ENCODE peak calls at places on chromosomes 3 and 15, in six cellular contexts. K, S, D, M, Z and X are unnamed samples.

GRCh38 chr15:83379574-83379973 is 67.6 kb upstream of the SH3GL3 start:
- DNase-seq in M (no peak), D (no peak), S (peak), K (no peak), Z (peak), X (no peak)

GRCh38 chr15:101179341-101180153 is 72.3 kb downstream of the CHSY1 start:
- DNase-seq in M (no peak), D (no peak), Z (peak), S (no peak), K (no peak), X (no peak)

GRCh38 chr3:126544596-126545281 is 14.0 kb downstream of the C3orf22 start:
- DNase-seq in M (peak), S (no peak), K (peak), D (no peak), Z (no peak), X (peak)

GRCh38 chr3:146469206-146470017 is at the start of gene PLSCR2:
- DNase-seq in M (peak), S (no peak), Z (peak), K (peak), D (peak), X (peak)

GRCh38 chr15:75776075-75776443 is 63.4 kb upstream of the CSPG4 start:
- DNase-seq in Z (peak), S (no peak), D (no peak), K (no peak), M (no peak), X (no peak)

GRCh38 chr15:47443839-47444238 is 273.5 kb upstream of the SEMA6D start:
- DNase-seq in S (no peak), M (no peak), D (no peak), K (no peak), Z (no peak), X (no peak)

GRCh38 chr3:137988152-137988551 is 21.8 kb upstream of the CLDN18 start:
- DNase-seq in D (no peak), S (no peak), M (no peak), K (peak), Z (no peak), X (no peak)

GRCh38 chr3:8503871-8504610 is 2.4 kb downstream of the LMCD1 start:
- DNase-seq in K (no peak), M (no peak), Z (no peak), D (no peak), S (no peak), X (no peak)

GRCh38 chr3:38650248-38650940 is 907 bp upstream of the SCN5A start:
- DNase-seq in D (no peak), K (no peak), M (no peak), Z (no peak), S (no peak), X (no peak)

GRCh38 chr3:169528289-169528688 is 135.2 kb downstream of the MECOM start:
- DNase-seq in Z (no peak), S (no peak), K (no peak), D (no peak), M (no peak), X (no peak)

GRCh38 chr3:189727898-189728297 is 96.7 kb downstream of the TP63 start:
- DNase-seq in D (no peak), Z (peak), K (no peak), M (no peak), S (no peak), X (no peak)

GRCh38 chr3:58258392-58259040 is 20.9 kb downstream of the ABHD6 start:
- DNase-seq in S (no peak), M (no peak), K (no peak), D (no peak), Z (no peak), X (no peak)

GRCh38 chr3:60161334-60161733 is 1089.9 kb downstream of the FHIT start:
- DNase-seq in M (no peak), K (no peak), S (no peak), D (no peak), Z (no peak), X (no peak)

GRCh38 chr3:4506559-4507009 is 13.4 kb downstream of the ITPR1 start:
- DNase-seq in D (no peak), K (no peak), S (no peak), M (no peak), Z (no peak), X (no peak)

GRCh38 chr3:8436667-8437287 is 64.8 kb upstream of the LMCD1 start:
- DNase-seq in K (no peak), D (no peak), Z (no peak), S (no peak), M (no peak), X (no peak)

GRCh38 chr3:130968231-130968630 is 58.4 kb downstream of the ASTE1 start:
- DNase-seq in S (no peak), M (no peak), K (no peak), D (no peak), Z (peak), X (no peak)

GRCh38 chr3:11335056-11335608 is 62.9 kb downstream of the ATG7 start:
- DNase-seq in S (peak), M (no peak), D (no peak), Z (peak), K (peak), X (no peak)